ENCODE peak calls at places on chromosomes 13 and 19, in ten cellular contexts. G, N, W, D, F, H, E, O, I and Q are unnamed samples.

GRCh38 chr13:76764429-76764828 is 121.8 kb downstream of the KCTD12 start:
- DNase-seq in G (no peak), N (no peak), W (no peak), D (no peak), F (peak), H (peak), E (no peak), O (no peak), I (no peak), Q (no peak)

GRCh38 chr13:111645198-111645597 is 324.8 kb downstream of the TEX29 start:
- DNase-seq in G (no peak), N (no peak), W (no peak), D (no peak), F (no peak), H (no peak), E (no peak), O (no peak), I (no peak), Q (no peak)

GRCh38 chr19:18251587-18252369 is 22.5 kb downstream of the IQCN start:
- DNase-seq in G (peak), N (peak), W (peak), D (peak), F (peak), H (peak), E (no peak), O (peak), I (peak), Q (peak)

GRCh38 chr19:10299545-10300458 is 9.8 kb downstream of the ZGLP1 start:
- DNase-seq in G (no peak), N (no peak), W (no peak), D (no peak), F (no peak), H (no peak), E (no peak), O (no peak), I (no peak), Q (peak)

GRCh38 chr13:59861676-59862075 is 302.1 kb downstream of the DIAPH3 start:
- DNase-seq in G (no peak), N (no peak), W (no peak), D (peak), F (no peak), H (no peak), E (no peak), O (no peak), I (no peak), Q (no peak)

GRCh38 chr19:11281336-11282049 is 14.5 kb upstream of the TSPAN16 start:
- DNase-seq in G (no peak), N (no peak), W (no peak), D (no peak), F (peak), H (no peak), E (no peak), O (no peak), I (no peak), Q (no peak)

GRCh38 chr13:108528303-108528702 is 101.1 kb upstream of the MYO16 start:
- DNase-seq in G (no peak), N (no peak), W (no peak), D (no peak), F (no peak), H (no peak), E (no peak), O (no peak), I (no peak), Q (no peak)

GRCh38 chr13:108594153-108594552 is 35.3 kb upstream of the MYO16 start:
- DNase-seq in G (no peak), N (no peak), W (no peak), D (peak), F (no peak), H (no peak), E (no peak), O (no peak), I (no peak), Q (no peak)

GRCh38 chr19:3375221-3376088 is 9.1 kb downstream of the NFIC start:
- DNase-seq in G (peak), N (no peak), W (peak), D (no peak), F (peak), H (peak), E (no peak), O (no peak), I (no peak), Q (no peak)

GRCh38 chr13:95087746-95088305 is 213.4 kb downstream of the ABCC4 start:
- DNase-seq in G (no peak), N (no peak), W (no peak), D (no peak), F (peak), H (no peak), E (no peak), O (no peak), I (no peak), Q (no peak)

GRCh38 chr13:83151308-83151660 is 731.0 kb downstream of the SLITRK1 start:
- DNase-seq in G (no peak), N (no peak), W (no peak), D (no peak), F (peak), H (no peak), E (no peak), O (no peak), I (no peak), Q (no peak)

GRCh38 chr19:8569066-8569761 is 8.0 kb downstream of the MYO1F start:
- DNase-seq in G (no peak), N (peak), W (no peak), D (no peak), F (peak), H (peak), E (no peak), O (peak), I (no peak), Q (no peak)

GRCh38 chr19:16367269-16367683 is 42.6 kb downstream of the KLF2 start:
- DNase-seq in G (no peak), N (peak), W (no peak), D (no peak), F (no peak), H (no peak), E (no peak), O (peak), I (no peak), Q (no peak)